ENCODE peak calls at places on chromosomes 13 and 19, in four cellular contexts. U is GM12878, T is K562, S is SK-N-SH. G is an unnamed sample.

GRCh38 chr13:34066344-34066743 is 248.4 kb downstream of the RFC3 start:
- DNase-seq in U (no peak), S (no peak), T (no peak), G (no peak)

GRCh38 chr19:2618611-2619010 is 83.9 kb downstream of the GNG7 start:
- DNase-seq in T (no peak), S (no peak), U (no peak), G (no peak)

GRCh38 chr19:39135701-39136100 is 10.1 kb downstream of the PAK4 start:
- DNase-seq in T (no peak), U (no peak), S (peak), G (no peak)

GRCh38 chr19:1253514-1254080 is 5.2 kb downstream of the MIDN start:
- DNase-seq in U (no peak), T (no peak), S (no peak), G (no peak)

GRCh38 chr13:114002771-114003321 is 29.0 kb upstream of the C13orf46 start:
- DNase-seq in S (no peak), U (no peak), T (no peak), G (no peak)

GRCh38 chr13:72204291-72204690 is 337.3 kb upstream of the DACH1 start:
- DNase-seq in U (no peak), T (no peak), S (no peak), G (no peak)

GRCh38 chr13:21675095-21676007 is 4.5 kb downstream of the FGF9 start:
- DNase-seq in S (peak), U (no peak), T (no peak), G (peak)

GRCh38 chr13:79483302-79483701 is 2.3 kb downstream of the NDFIP2 start:
- DNase-seq in S (no peak), T (no peak), U (no peak), G (no peak)

GRCh38 chr13:112185466-112185865 is 118.5 kb downstream of the SOX1 start:
- DNase-seq in U (no peak), T (no peak), S (no peak), G (no peak)

GRCh38 chr19:4088975-4089374 is 22.3 kb upstream of the ZBTB7A start:
- DNase-seq in S (no peak), T (peak), U (no peak), G (no peak)

GRCh38 chr13:20938302-20938701 is 35.8 kb upstream of the XPO4 start:
- DNase-seq in T (no peak), S (no peak), U (no peak), G (peak)

GRCh38 chr19:2495130-2495641 is 19.3 kb downstream of the GADD45B start:
- DNase-seq in S (peak), U (no peak), T (no peak), G (no peak)

GRCh38 chr13:42007844-42008243 is 40.6 kb upstream of the DGKH start:
- DNase-seq in S (no peak), U (no peak), T (no peak), G (no peak)

GRCh38 chr13:20877902-20878301 is 24.6 kb downstream of the XPO4 start:
- DNase-seq in T (no peak), S (no peak), U (no peak), G (no peak)

GRCh38 chr13:47546265-47546962 is 454.7 kb downstream of the SUCLA2 start:
- DNase-seq in S (no peak), U (no peak), T (no peak), G (no peak)

GRCh38 chr19:4029247-4029614 is 21.7 kb downstream of the PIAS4 start:
- DNase-seq in T (no peak), U (no peak), S (no peak), G (no peak)

GRCh38 chr13:86161257-86161656 is 362.0 kb upstream of the SLITRK6 start:
- DNase-seq in S (no peak), U (no peak), T (no peak), G (no peak)

GRCh38 chr13:111873676-111874178 is 193.2 kb upstream of the SOX1 start:
- DNase-seq in S (no peak), U (no peak), T (no peak), G (no peak)

GRCh38 chr13:104140557-104140956 is 1074.3 kb upstream of the SLC10A2 start:
- DNase-seq in T (no peak), S (no peak), U (no peak), G (no peak)

GRCh38 chr13:51689597-51689996 is 105.3 kb downstream of the WDFY2 start:
- DNase-seq in T (no peak), S (no peak), U (no peak), G (no peak)

GRCh38 chr19:52170863-52171320 is 529 bp downstream of the ZNF836 start:
- DNase-seq in T (no peak), S (peak), U (no peak), G (peak)

GRCh38 chr19:31170046-31170445 is 179.2 kb downstream of the TSHZ3 start:
- DNase-seq in T (no peak), U (no peak), S (no peak), G (no peak)

GRCh38 chr19:32676186-32676894 is 692 bp downstream of the RGS9BP start:
- DNase-seq in U (no peak), T (no peak), S (peak), G (peak)

GRCh38 chr13:35894636-35895035 is 236.5 kb downstream of the DCLK1 start:
- DNase-seq in U (no peak), T (no peak), S (no peak), G (no peak)

GRCh38 chr13:113550453-113550852 is 34.1 kb upstream of the TFDP1 start:
- DNase-seq in S (no peak), U (no peak), T (no peak), G (no peak)

GRCh38 chr19:51016798-51017683 is 2.5 kb downstream of the KLK10 start:
- DNase-seq in T (peak), S (peak), U (no peak), G (peak)

GRCh38 chr13:35703061-35703460 is 226.6 kb upstream of the MAB21L1 start:
- DNase-seq in U (no peak), S (no peak), T (no peak), G (no peak)

GRCh38 chr13:24148414-24149305 is 11.9 kb upstream of the SPATA13 start:
- DNase-seq in T (no peak), S (no peak), U (no peak), G (no peak)

GRCh38 chr13:32297206-32297605 is 18.0 kb downstream of the ZAR1L start:
- DNase-seq in T (no peak), S (no peak), U (no peak), G (no peak)

GRCh38 chr13:67069117-67069767 is 160.9 kb downstream of the PCDH9 start:
- DNase-seq in S (no peak), T (no peak), U (no peak), G (no peak)

GRCh38 chr13:98174995-98175394 is 2.1 kb downstream of the RNF113B start:
- DNase-seq in S (no peak), T (no peak), U (no peak), G (no peak)

GRCh38 chr13:88068975-88069374 is 397.8 kb downstream of the SLITRK5 start:
- DNase-seq in U (no peak), S (no peak), T (no peak), G (peak)

GRCh38 chr13:30708541-30708940 is 26.8 kb upstream of the ALOX5AP start:
- DNase-seq in U (no peak), T (no peak), S (no peak), G (no peak)

GRCh38 chr13:114227528-114227927 is 7.2 kb upstream of the CDC16 start:
- DNase-seq in S (no peak), T (no peak), U (no peak), G (no peak)

DNA sequence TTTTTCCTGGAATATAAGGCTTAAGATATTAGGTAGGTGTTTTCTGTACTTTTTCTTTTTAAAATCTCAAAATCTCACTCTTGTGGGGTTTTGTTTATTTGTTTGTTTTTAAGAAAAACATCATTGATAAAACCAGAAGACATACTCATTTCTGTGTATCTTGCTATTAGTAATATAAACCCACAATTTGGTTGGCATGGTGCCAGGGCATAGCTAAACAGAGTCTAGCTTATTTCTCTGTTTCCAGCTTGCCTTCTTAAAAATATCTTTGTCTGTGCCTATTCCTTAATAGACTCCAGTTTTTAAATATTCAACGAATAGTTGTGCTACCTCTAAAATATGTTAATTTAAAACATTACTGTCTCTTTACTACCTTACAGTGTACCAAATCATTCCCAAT is 1121.9 kb upstream of the PCDH20 start:
- DNase-seq in U (no peak), T (no peak), S (no peak), G (no peak)
- TF ChIP-seq USF1 in U (no peak), T (no peak), S (no peak), G (no peak)

DNA sequence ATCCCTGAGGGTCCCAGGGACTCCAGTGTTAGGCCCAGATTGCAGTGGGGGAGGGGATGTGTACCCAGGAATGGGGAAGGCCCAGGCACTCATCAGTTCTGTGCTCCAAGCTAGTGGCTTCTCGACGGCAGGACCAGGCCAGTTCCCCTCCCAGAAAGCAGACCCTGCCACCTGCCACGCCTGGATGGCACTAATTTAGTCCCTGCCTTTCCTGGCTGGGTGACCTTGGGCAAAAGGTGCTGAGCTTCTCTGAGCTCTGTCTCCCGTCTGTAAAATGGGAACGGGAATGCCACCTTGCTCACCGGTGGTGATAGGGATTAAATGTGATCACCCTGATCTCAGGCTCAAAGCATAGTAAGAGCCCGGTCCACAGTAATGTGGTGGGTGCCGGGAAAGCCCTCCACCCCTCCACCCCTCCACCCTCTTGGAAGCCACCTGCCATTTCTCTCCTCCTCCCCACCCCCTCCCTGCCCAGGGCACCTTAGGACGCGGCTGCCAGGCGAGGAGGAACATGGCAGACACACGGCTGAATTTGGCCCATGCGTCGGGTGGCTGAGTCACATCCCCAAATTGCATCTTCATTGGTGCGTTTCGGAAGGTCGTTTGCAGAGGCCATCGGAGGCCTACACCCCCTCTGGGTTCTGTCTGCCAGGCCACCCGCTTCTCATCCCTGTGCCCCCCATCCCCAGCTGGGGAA is 2.3 kb downstream of the KCNN1 start:
- DNase-seq in S (no peak), T (no peak), U (no peak), G (no peak)
- TF ChIP-seq USF1 in S (no peak), T (no peak), U (no peak), G (no peak)

GRCh38 chr19:48683349-48683748 is 10.5 kb upstream of the NTN5 start:
- DNase-seq in T (no peak), S (no peak), U (no peak), G (no peak)
- TF ChIP-seq USF1 in T (no peak), S (no peak), U (no peak), G (no peak)

GRCh38 chr13:96710166-96710866 is 284.0 kb downstream of the OXGR1 start:
- DNase-seq in U (no peak), T (no peak), S (no peak), G (peak)
- TF ChIP-seq USF1 in U (no peak), T (no peak), S (no peak), G (no peak)

DNA sequence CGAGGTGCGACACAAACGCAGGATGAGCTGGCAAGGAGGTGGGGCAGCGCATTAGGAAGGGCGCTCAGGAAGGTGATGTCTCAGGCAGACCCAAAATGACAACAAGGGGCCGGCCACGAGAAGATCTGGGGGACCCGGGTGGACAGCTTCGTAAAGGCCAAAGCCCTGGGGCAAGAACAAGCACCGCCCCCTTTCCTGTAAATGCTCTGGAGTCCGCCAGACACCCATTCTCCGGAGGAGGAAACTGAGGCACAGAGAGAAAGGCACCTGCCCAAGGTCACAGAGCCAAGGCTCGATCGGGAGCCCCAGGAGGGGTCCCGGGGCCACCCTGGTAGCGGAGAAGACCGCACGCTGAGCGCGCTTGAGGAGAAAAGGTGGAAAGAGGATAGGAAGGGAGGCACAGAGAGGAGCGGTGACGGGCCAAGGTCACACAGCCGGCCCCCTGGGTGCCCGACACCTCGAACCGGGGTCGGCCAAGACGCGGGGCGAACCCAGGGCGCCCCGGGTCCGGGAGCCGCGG is 571 bp downstream of the SAFB2 start:
- DNase-seq in T (peak), U (no peak), S (peak), G (no peak)
- TF ChIP-seq USF1 in T (no peak), U (no peak), S (no peak), G (no peak)

GRCh38 chr13:29476046-29476445 is 119.4 kb downstream of the SLC7A1 start:
- DNase-seq in U (no peak), S (no peak), T (no peak), G (no peak)

GRCh38 chr13:29474991-29475390 is 120.5 kb downstream of the SLC7A1 start:
- DNase-seq in S (no peak), T (no peak), U (no peak), G (no peak)

GRCh38 chr13:29471551-29471950 is 123.9 kb downstream of the SLC7A1 start:
- DNase-seq in S (no peak), U (no peak), T (peak), G (no peak)

DNA sequence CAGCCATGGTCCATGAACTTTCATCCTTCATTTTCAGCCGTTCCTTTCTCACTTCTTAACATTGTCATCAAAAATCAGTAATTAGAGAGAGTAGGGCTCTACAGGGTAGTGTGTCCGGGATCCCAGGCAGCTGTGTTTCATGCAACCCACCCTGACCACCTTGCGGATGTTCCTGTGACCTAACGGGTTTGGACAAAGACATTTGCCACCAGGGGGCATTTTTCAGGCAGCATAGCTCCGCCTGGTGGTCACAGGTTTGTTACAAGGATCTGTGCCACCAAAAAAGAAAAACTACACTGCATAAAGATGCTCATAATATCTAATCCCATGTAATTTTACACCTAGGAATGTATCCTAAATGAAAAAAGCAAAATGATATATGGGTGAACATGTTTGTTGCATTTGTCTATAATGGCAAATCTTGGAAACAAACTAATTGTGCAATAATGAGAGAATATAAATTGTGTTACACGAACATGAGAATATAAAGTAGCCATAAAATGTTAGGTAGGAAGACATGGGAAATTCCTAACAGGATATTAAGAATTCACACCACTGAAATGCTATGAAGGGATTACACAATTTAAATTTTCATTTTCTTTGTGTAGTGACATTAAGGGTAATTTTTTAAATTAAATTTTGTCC is 123.0 kb downstream of the SLC7A1 start:
- DNase-seq in U (no peak), S (peak), T (peak), G (peak)
- TF ChIP-seq USF1 in U (no peak), S (no peak), T (no peak), G (no peak)

GRCh38 chr19:29974701-29975100 is 32.7 kb downstream of the URI1 start:
- DNase-seq in U (no peak), S (no peak), T (no peak), G (no peak)

GRCh38 chr19:29976151-29976943 is 34.3 kb downstream of the URI1 start:
- DNase-seq in T (no peak), U (no peak), S (no peak), G (no peak)

GRCh38 chr19:29983568-29983967 is 41.5 kb downstream of the URI1 start:
- DNase-seq in U (no peak), T (no peak), S (no peak), G (no peak)

GRCh38 chr19:29978139-29978538 is 36.1 kb downstream of the URI1 start:
- DNase-seq in U (no peak), T (no peak), S (no peak), G (no peak)
- TF ChIP-seq USF1 in U (no peak), T (no peak), S (no peak), G (no peak)

DNA sequence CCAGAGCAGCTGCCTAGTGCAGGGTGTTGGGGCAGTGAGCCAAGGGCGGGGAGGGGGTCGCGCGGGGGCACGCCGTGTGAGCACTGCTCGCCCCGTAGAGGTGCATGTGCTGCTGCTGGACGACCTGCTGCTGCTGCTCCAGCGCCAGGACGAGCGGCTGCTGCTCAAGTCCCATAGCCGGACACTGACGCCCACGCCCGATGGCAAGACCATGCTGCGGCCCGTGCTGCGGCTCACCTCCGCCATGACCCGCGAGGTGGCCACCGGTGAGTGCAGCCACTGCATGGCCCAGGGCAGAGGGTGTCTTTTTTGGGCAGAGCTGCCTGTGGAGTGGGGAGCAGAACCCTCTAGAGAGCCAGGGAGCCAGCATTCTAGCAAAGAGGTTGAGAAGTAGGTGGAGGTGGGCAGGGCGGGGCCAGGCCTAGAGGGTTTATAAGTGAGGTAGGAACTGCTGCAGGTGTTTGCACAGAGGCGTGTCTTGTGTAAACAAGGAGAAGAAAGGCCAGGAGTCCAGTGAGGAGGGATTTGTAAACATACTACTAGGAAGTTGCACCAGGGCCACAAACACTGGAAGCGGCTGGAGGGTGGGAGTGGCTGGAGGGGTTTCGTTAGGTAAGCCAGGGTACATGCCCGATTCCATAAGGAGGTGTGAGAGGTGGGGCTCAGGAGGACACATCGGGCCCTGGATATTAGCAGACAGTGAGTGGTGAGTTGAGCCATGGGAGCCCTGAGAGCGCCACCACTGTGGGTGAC is 21.3 kb downstream of the ARHGEF1 start:
- DNase-seq in T (no peak), S (no peak), U (no peak), G (no peak)
- TF ChIP-seq USF1 in T (no peak), S (no peak), U (no peak), G (no peak)

GRCh38 chr13:103000157-103000556 is 66.1 kb downstream of the SLC10A2 start:
- DNase-seq in T (no peak), S (no peak), U (no peak), G (no peak)
- TF ChIP-seq USF1 in T (no peak), S (no peak), U (no peak), G (no peak)

G was measured in WTC11.